ENCODE peak calls at places on chromosomes 1 and 21, in five cellular contexts. E is neuronal stem cell, O is mesenchymal stem cell, Y is trophoblast cell, H is H1. R is an unnamed sample.

GRCh38 chr1:86151427-86151826 is 5.1 kb downstream of the COL24A1 start:
- DNase-seq in E (no peak), O (no peak), Y (peak), H (no peak), R (no peak)

GRCh38 chr1:9481048-9481447 is 58.2 kb upstream of the SLC25A33 start:
- DNase-seq in E (no peak), O (no peak), Y (no peak), H (no peak), R (no peak)

GRCh38 chr1:245790441-245790840 is 635.7 kb downstream of the KIF26B start:
- DNase-seq in E (no peak), O (no peak), Y (peak), H (no peak), R (no peak)

GRCh38 chr1:940121-941026 is 16.7 kb downstream of the SAMD11 start:
- DNase-seq in E (no peak), O (peak), Y (peak), H (no peak), R (no peak)

GRCh38 chr1:188904201-188904600 is 1573.5 kb downstream of the BRINP3 start:
- DNase-seq in E (peak), O (peak), Y (peak), H (no peak), R (no peak)

GRCh38 chr1:230834292-230834691 is 34.0 kb downstream of the C1orf198 start:
- DNase-seq in E (no peak), O (no peak), Y (no peak), H (no peak), R (no peak)

GRCh38 chr21:34702341-34702807 is 33.6 kb downstream of the CLIC6 start:
- DNase-seq in E (no peak), O (peak), Y (peak), H (no peak), R (no peak)

GRCh38 chr1:201346337-201346939 is 31.0 kb downstream of the TNNT2 start:
- DNase-seq in E (peak), O (peak), Y (peak), H (no peak), R (peak)

GRCh38 chr1:61748566-61748965 is 6.3 kb downstream of the PATJ start:
- DNase-seq in E (no peak), O (no peak), Y (no peak), H (no peak), R (no peak)

GRCh38 chr1:32998009-32998555 is 33.5 kb upstream of the RNF19B start:
- DNase-seq in E (no peak), O (no peak), Y (no peak), H (no peak), R (no peak)

DNA sequence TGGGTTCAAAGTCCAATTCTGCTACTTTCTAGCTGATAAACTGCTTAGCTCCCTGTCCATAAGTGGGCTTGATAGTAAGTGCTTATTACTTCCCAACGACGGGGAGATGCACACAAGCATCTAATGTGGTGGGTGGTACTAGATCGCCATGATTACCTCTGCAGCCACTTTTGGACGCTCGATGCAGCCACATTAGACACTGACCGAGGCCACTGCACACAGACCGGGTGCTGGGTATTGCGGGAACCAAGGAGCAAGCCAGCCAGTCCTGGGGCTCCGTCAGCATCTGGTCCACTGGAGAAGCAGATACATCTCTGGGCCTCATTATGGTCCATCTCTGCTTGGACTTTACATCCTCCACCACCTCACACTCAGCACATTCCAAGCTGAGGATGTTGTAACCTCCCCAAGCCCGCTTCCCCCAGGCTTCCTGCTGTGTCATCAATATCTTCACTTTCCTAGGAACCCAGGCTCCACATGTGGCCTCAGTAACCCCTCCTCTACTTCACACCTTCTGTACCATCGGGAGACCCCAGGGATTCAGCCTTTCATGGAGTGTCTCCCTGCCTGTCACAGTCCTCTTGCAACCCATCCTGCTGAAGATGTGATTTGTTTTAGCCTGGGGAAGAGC is 48.3 kb downstream of the RHOU start:
- DNase-seq in E (no peak), O (peak), Y (peak), H (no peak), R (no peak)
- H2BK12ac ChIP-seq in E (no peak), O (no peak), Y (no peak), H (no peak), R (no peak)

GRCh38 chr1:211258756-211259595 is at the start of gene RCOR3:
- DNase-seq in E (peak), O (peak), Y (peak), H (peak), R (peak)

GRCh38 chr1:211260161-211261107 is 1.3 kb downstream of the RCOR3 start:
- DNase-seq in E (peak), O (peak), Y (peak), H (no peak), R (peak)

GRCh38 chr1:211257831-211258225 is 1.3 kb upstream of the RCOR3 start:
- DNase-seq in E (no peak), O (no peak), Y (no peak), H (no peak), R (no peak)

GRCh38 chr1:211259596-211260126 is 495 bp downstream of the RCOR3 start:
- DNase-seq in E (no peak), O (no peak), Y (no peak), H (no peak), R (no peak)

GRCh38 chr1:211258310-211258755 is 833 bp upstream of the RCOR3 start:
- DNase-seq in E (no peak), O (peak), Y (peak), H (no peak), R (peak)
- H2BK120ac ChIP-seq in E (peak), O (peak), Y (peak), H (peak), R (peak)

DNA sequence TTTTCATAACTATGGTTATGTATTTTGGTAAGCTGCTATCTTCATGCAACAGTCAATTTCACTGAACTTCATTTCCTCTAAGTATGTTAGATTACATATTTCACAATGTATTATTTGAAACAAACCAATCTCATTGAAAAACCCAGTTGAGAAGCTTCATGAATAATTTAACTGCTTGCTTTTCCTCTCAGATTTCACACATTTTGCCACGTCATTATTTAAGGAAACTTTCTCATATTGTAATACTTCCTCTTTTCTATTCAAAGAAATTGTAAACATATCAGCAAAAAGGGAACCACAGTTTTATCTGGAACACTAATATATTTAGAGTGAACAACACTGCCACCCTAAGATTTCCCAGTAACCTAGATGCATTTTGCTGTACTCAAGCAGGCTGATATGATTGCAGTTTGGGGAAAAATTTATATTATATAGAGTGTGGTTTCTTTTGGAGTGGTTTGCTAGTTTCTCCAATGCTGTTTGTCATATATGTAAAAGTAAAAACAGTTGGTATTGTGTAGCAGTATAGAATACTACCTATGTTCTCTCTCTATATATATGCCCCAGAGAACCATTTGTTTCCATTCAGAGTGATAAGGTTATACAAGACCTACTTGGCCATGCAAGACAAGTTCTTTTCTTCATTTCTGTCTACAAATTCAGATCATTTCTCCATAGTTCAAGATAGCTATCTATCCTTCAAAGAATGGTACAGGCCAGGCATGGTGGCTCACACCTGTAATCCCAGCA is 28.4 kb upstream of the AHCTF1 start:
- DNase-seq in E (no peak), O (no peak), Y (peak), H (no peak), R (no peak)
- H2BK12ac ChIP-seq in E (no peak), O (no peak), Y (no peak), H (no peak), R (no peak)

GRCh38 chr1:184052194-184052559 is 647 bp downstream of the TSEN15 start:
- DNase-seq in E (no peak), O (peak), Y (no peak), H (no peak), R (no peak)

GRCh38 chr1:184050631-184051030 is 899 bp upstream of the TSEN15 start:
- DNase-seq in E (no peak), O (no peak), Y (no peak), H (no peak), R (no peak)

GRCh38 chr1:184051485-184052193 is at the start of gene TSEN15:
- DNase-seq in E (no peak), O (peak), Y (peak), H (no peak), R (peak)

GRCh38 chr1:184049836-184050468 is 1.6 kb upstream of the TSEN15 start:
- DNase-seq in E (no peak), O (no peak), Y (no peak), H (no peak), R (no peak)

GRCh38 chr1:184051138-184051484 is 419 bp upstream of the TSEN15 start:
- DNase-seq in E (no peak), O (no peak), Y (peak), H (no peak), R (no peak)
- H2BK120ac ChIP-seq in E (no peak), O (peak), Y (peak), H (peak), R (no peak)

DNA sequence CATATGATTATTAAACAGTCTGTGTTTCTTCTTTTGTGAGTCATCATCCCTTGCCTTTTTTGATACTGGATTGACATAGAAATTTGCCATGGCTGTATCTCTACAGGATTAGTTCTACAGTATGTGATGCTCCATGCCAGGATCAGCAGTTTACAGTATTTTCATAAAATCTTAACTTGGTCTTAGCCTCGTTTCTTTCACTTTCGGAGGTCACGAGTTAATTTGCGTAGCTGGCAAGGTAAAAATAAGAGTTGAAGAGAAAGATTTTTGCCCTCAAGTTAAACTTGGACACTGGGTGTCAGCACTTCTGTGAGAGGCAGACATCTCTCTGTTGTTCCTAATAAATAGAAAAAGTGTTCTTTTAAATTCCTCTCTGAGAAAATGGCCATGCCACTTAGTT is 79.1 kb downstream of the CACNA1E start:
- DNase-seq in E (no peak), O (no peak), Y (no peak), H (no peak), R (no peak)
- H2BK12ac ChIP-seq in E (no peak), O (no peak), Y (no peak), H (no peak), R (no peak)

R was measured in H9.